ENCODE peak calls at places on chromosomes 5 and 9, in four cellular contexts. B is astrocyte of the cerebellum, K is mucosa of descending colon, L is gastrocnemius medialis. A is an unnamed sample.

GRCh38 chr5:76582252-76583162 is 40.7 kb downstream of the F2RL2 start:
- DNase-seq in K (peak), B (no peak), L (no peak), A (no peak)

GRCh38 chr9:113477661-113478060 is 14.1 kb downstream of the RGS3 start:
- DNase-seq in K (no peak), L (no peak), B (no peak), A (no peak)

GRCh38 chr9:27054841-27055240 is 49.4 kb upstream of the LRRC19 start:
- DNase-seq in L (no peak), B (no peak), K (no peak), A (no peak)

GRCh38 chr9:73643379-73644013 is 491.8 kb downstream of the ANXA1 start:
- DNase-seq in B (peak), L (no peak), K (no peak), A (no peak)

GRCh38 chr5:43110606-43111170 is 10.0 kb upstream of the ZNF131 start:
- DNase-seq in K (peak), B (no peak), L (no peak), A (no peak)

GRCh38 chr5:151495330-151495729 is 47.9 kb downstream of the SLC36A1 start:
- DNase-seq in B (no peak), L (no peak), K (no peak), A (no peak)

GRCh38 chr9:12784461-12785250 is 9.8 kb downstream of the LURAP1L start:
- DNase-seq in L (no peak), B (peak), K (peak), A (no peak)

GRCh38 chr5:6308683-6309082 is 69.7 kb downstream of the MED10 start:
- DNase-seq in L (no peak), B (no peak), K (no peak), A (no peak)

DNA sequence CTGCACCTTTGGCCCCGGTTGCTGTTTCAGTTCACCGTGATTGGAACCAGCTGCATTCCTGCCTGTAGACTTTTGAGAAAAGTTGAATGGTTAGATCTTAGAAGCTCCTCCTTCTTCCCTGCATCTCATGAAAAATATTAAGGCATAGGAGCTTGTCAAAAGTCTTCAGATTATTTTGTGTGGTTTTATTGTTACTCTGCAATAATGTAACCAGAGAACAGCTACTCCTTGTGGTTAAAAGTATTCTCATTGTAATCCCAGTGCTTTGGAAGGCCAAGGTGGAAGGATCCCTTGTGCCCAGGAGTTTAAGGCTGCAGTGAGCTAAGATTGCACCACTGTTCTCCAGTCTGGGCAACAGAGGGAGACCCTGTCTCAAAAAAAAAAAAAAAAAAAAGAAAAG is 3.3 kb upstream of the SLC2A8 start:
- DNase-seq in L (no peak), B (no peak), K (no peak), A (no peak)
- TF ChIP-seq CTCF in L (no peak), B (peak), K (no peak), A (no peak)

DNA sequence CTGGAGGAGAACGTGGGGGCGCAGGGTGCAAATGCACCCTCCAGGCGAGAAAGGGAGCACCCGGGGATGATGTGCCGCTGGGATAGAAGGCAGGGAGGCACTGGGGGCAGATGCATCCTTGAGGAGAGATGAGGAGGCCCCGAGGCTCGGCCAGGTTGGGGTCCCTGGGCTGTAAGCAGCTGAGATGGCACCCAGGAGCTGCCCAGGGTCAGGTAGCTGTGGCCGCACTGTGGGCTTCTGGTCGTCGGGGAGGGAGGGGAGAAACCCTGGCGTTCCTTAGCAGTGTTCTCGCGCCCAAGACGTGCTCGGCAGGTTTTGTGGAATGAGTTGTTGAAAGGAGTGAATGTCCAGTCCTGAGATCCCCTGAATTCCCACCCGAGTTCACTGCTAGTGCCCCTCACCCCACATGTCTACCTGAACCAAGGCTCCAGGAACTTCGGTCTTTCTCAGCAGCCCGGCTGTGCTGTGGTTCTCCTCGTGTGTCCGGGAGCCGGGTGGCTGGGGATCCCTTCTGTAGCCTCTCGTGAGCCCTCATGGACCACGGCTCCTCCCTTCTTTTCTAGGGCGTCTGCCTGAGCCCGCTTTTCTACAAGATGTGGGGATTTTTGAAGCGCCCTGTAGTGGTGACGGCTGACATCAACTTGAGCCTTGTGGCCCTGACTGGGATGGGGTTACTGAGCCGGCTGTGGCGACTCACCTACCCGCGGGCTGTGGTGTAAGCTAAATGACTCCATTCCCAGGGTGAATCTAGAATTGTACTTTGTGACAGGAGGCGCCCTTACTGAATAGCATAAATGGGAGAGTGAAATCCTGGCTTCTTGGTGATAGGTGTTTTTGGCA is 1.1 kb downstream of the POMT1 start:
- DNase-seq in L (no peak), K (peak), B (no peak), A (no peak)
- TF ChIP-seq CTCF in L (no peak), K (no peak), B (peak), A (no peak)

DNA sequence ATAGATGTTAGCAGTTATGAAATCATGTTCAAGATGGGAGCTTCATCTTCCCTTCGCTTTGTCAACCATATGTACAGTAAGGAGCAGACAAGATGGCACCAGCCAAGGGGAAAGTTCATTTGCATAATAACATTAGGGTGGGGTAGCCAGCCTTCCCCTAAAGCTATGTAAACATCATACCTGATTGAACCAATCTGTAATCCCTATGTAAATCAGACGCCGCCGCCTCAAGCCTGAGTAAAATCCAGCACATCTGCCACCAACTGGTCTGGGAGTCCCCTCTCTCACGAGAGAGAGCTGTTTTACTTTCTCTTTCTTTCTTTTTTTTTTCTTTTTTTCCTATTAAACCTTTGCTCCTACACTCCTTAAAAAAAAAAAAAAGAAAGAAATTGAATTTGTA is 30.8 kb upstream of the REEP2 start:
- DNase-seq in B (no peak), L (no peak), K (peak), A (no peak)
- TF ChIP-seq CTCF in B (no peak), L (no peak), K (no peak), A (no peak)

GRCh38 chr5:169003721-169004481 is 297.0 kb downstream of the SLIT3 start:
- DNase-seq in K (peak), L (no peak), B (no peak), A (no peak)
- TF ChIP-seq CTCF in K (no peak), L (no peak), B (peak), A (no peak)

DNA sequence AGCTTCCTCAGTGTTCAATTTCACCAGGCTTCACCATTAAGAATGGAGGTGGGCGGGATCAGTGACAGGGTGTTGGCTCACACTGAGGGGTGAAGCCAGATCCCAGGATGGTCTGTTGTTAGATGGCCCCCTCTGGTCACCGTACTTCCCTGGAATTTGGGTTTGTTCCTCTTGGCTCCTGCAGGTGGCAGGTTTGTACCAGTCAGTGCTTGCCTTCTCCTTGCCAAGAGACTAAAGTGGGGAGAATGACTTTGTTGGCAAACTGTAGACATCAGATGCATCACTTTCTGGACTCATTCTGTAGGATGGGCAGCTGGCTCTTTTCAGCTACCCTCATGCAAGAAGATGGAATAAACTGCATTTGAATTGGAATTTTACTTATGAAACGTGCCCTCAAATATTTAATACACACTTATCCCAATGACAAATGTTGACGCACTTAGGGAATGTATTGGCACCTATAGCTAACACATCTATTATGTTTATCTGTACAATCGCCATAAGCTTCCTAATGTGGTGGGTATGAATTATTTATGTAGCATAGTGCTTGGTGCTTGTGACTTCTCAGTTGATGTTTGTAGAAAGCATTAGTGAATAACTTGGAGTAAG is 31.4 kb upstream of the ANKRD55 start:
- DNase-seq in B (no peak), K (peak), L (no peak), A (no peak)
- TF ChIP-seq CTCF in B (peak), K (no peak), L (peak), A (peak)

A was measured in spleen.